ENCODE peak calls at places on chromosomes 1 and 21, in seven cellular contexts. F, R, H, P, N, U and W are unnamed samples.

GRCh38 chr1:64183380-64183984 is 19.9 kb upstream of the UBE2U start:
- DNase-seq in F (no peak), R (no peak), H (no peak), P (no peak), N (peak; percentile 55), U (no peak), W (no peak)

GRCh38 chr1:67615886-67616285 is 69.1 kb upstream of the GADD45A start:
- DNase-seq in F (no peak), R (no peak), H (no peak), P (no peak), N (no peak), U (no peak), W (no peak)

GRCh38 chr1:19559641-19560040 is 74.3 kb upstream of the CAPZB start:
- DNase-seq in F (no peak), R (no peak), H (no peak), P (no peak), N (peak; percentile 64), U (no peak), W (peak; percentile 62)

GRCh38 chr1:241702436-241702835 is 50.4 kb downstream of the WDR64 start:
- DNase-seq in F (no peak), R (no peak), H (no peak), P (no peak), N (no peak), U (no peak), W (no peak)

GRCh38 chr1:24536391-24536840 is 19.5 kb upstream of the NCMAP start:
- DNase-seq in F (no peak), R (no peak), H (no peak), P (no peak), N (peak; percentile 69), U (peak; percentile 50), W (no peak)

GRCh38 chr1:26614655-26615411 is 81.0 kb upstream of the ARID1A start:
- DNase-seq in F (no peak), R (no peak), H (no peak), P (no peak), N (no peak), U (no peak), W (no peak)

GRCh38 chr1:10939654-10940450 is 72.6 kb upstream of the TARDBP start:
- DNase-seq in F (no peak), R (no peak), H (no peak), P (no peak), N (peak; percentile 27), U (peak; percentile 33), W (no peak)

GRCh38 chr1:46466477-46467182 is 23.0 kb upstream of the DMBX1 start:
- DNase-seq in F (peak; percentile 66), R (no peak), H (no peak), P (no peak), N (no peak), U (peak; percentile 92), W (no peak)

GRCh38 chr1:235635938-235636663 is 13.5 kb downstream of the GNG4 start:
- DNase-seq in F (peak; percentile 10), R (no peak), H (no peak), P (peak; percentile 74), N (no peak), U (no peak), W (no peak)

GRCh38 chr1:33460947-33461629 is 11.4 kb upstream of the ZSCAN20 start:
- DNase-seq in F (no peak), R (peak; percentile 77), H (peak; percentile 63), P (no peak), N (no peak), U (no peak), W (no peak)

GRCh38 chr21:45433301-45433700 is 28.3 kb downstream of the COL18A1 start:
- DNase-seq in F (no peak), R (no peak), H (no peak), P (no peak), N (no peak), U (no peak), W (no peak)

GRCh38 chr1:160420881-160421842 is 20.8 kb downstream of the VANGL2 start:
- DNase-seq in F (no peak), R (no peak), H (no peak), P (no peak), N (no peak), U (no peak), W (no peak)

GRCh38 chr21:29168874-29169273 is 38.4 kb downstream of the MAP3K7CL start:
- DNase-seq in F (no peak), R (no peak), H (no peak), P (no peak), N (no peak), U (no peak), W (no peak)

GRCh38 chr21:29166853-29167252 is 36.4 kb downstream of the MAP3K7CL start:
- DNase-seq in F (no peak), R (no peak), H (no peak), P (no peak), N (no peak), U (no peak), W (no peak)

GRCh38 chr21:29163381-29164115 is 33.1 kb downstream of the MAP3K7CL start:
- DNase-seq in F (no peak), R (peak; percentile 38), H (no peak), P (no peak), N (peak; percentile 74), U (peak; percentile 43), W (no peak)

GRCh38 chr21:29166333-29166732 is 35.9 kb downstream of the MAP3K7CL start:
- DNase-seq in F (no peak), R (no peak), H (no peak), P (no peak), N (no peak), U (no peak), W (no peak)

GRCh38 chr21:29164330-29164942 is 34.0 kb downstream of the MAP3K7CL start:
- DNase-seq in F (no peak), R (no peak), H (no peak), P (no peak), N (peak; percentile 93), U (peak; percentile 88), W (peak; percentile 75)
- H3K27ac ChIP-seq in F (no peak overlapping the region), R (peak overlapping the region; percentile 46), H (no peak overlapping the region), P (no peak overlapping the region), N (peak overlapping the region; percentile 77), U (no peak overlapping the region), W (peak overlapping the region; percentile 99)

DNA sequence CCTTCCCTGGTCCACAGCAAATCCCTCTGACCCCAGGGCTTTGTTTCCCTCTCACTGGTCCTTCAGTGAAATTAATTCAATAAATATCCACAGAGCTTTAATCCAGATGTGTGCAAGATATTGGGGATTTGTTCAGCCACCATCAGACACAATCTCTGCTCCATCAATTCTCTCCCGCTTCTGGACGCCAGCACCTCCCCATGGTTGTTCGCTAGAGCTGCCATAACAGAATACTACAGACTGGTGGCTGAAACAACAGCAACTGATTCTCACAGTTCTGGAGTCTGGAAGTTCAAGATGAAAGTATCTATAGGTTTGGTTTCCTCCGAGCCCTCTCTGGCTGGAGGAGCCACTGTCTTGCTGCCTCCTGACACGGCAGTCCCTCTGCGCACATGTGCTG is 303.9 kb downstream of the SMYD3 start:
- DNase-seq in F (no peak), R (no peak), H (no peak), P (no peak), N (no peak), U (no peak), W (no peak)
- TF ChIP-seq CTCF in F (no peak), R (no peak), H (no peak), P (no peak), N (no peak), U (peak; percentile 26), W (no peak)

GRCh38 chr1:31645274-31645568 is 545 bp upstream of the PEF1 start:
- DNase-seq in F (no peak), R (no peak), H (no peak), P (no peak), N (no peak), U (no peak), W (no peak)

GRCh38 chr1:31648633-31649032 is 4.0 kb upstream of the PEF1 start:
- DNase-seq in F (no peak), R (peak; percentile 50), H (peak; percentile 44), P (no peak), N (no peak), U (no peak), W (no peak)

GRCh38 chr1:31646259-31646960 is 1.7 kb upstream of the PEF1 start:
- DNase-seq in F (no peak), R (no peak), H (no peak), P (no peak), N (no peak), U (no peak), W (no peak)

GRCh38 chr1:31648190-31648589 is 3.5 kb upstream of the PEF1 start:
- DNase-seq in F (no peak), R (no peak), H (no peak), P (no peak), N (no peak), U (no peak), W (no peak)

GRCh38 chr1:31647106-31647505 is 2.4 kb upstream of the PEF1 start:
- DNase-seq in F (no peak), R (no peak), H (no peak), P (no peak), N (no peak), U (no peak), W (peak; percentile 56)
- H3K27ac ChIP-seq in F (no peak overlapping the region), R (peak overlapping the region; percentile 71), H (peak overlapping the region; percentile 78), P (no peak overlapping the region), N (no peak overlapping the region), U (no peak overlapping the region), W (no peak overlapping the region)

GRCh38 chr21:26843912-26844257 is 1.3 kb downstream of the ADAMTS1 start:
- DNase-seq in F (no peak), R (peak; percentile 10), H (no peak), P (no peak), N (peak; percentile 62), U (peak; percentile 45), W (peak; percentile 60)

GRCh38 chr21:26844258-26845065 is 747 bp downstream of the ADAMTS1 start:
- DNase-seq in F (peak; percentile 79), R (peak; percentile 68), H (peak; percentile 71), P (peak; percentile 26), N (peak; percentile 52), U (peak; percentile 54), W (peak; percentile 21)

GRCh38 chr21:26842300-26842699 is 2.9 kb downstream of the ADAMTS1 start:
- DNase-seq in F (no peak), R (peak; percentile 12), H (no peak), P (no peak), N (peak; percentile 61), U (no peak), W (peak; percentile 25)

GRCh38 chr21:26845066-26845749 is at the start of gene ADAMTS1:
- DNase-seq in F (peak; percentile 92), R (peak; percentile 94), H (peak; percentile 93), P (peak; percentile 68), N (peak; percentile 96), U (peak; percentile 80), W (peak; percentile 75)

DNA sequence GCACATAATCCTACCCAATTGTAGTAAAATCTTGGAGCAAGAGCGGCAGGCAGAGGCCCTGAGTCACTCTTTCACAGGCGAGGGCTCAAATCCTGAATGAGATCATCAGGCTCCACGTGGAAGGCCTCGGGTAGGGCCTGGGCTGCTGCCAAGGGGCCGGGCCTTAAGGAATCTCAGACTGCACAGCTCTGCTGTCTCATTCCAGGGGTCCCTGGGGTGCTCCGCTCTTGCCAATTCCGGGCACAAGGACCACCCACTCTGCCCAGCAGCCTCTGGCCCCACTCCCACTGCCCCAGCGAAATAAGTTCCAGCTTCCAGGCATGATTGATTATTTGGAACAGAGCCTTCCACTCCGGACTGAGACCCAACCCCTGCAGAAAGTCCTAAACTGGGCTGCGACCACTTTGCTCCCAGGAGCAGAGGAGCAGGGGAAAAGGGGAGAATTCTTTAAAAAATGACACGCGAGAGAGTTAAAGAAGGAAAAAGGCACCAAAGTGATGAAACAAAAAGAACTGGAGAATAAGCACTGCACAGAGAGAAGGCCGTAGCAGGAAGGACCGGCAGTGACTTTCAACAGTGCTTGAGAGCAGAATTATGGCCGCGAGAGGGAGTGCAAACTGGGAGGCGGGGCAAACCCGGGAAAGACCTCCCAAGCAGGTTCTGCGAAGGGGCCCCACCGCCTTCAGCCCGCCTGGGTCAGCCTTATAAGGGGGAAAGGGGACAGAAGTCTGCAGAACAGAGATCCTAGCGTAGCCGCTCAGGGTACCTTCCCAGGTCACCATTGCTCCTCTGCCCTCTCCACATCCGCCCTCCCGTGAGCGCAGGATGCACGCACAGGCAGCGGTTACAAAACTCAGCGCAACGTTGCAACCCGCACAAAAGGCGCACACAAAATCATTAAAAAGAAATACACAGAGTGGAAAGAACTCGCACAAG is 2.0 kb downstream of the ADAMTS1 start:
- DNase-seq in F (peak; percentile 88), R (peak; percentile 95), H (peak; percentile 93), P (peak; percentile 85), N (peak; percentile 97), U (peak; percentile 97), W (peak; percentile 96)
- TF ChIP-seq CTCF in F (peak; percentile 56), R (peak; percentile 41), H (peak; percentile 18), P (peak; percentile 14), N (no peak), U (peak; percentile 56), W (peak; percentile 65)